ENCODE peak calls at places on chromosomes 7 and 10, in seven cellular contexts. V, R, C, X, H, E and W are unnamed samples.
A peak's percentile ranks its signal among the peaks of the same experiment; 100 is the strongest.

GRCh38 chr7:11605749-11606148 is 226.2 kb downstream of the THSD7A start:
- DNase-seq in V (no peak), R (no peak), C (no peak), X (no peak), H (no peak), E (peak; percentile 80), W (no peak)

GRCh38 chr7:155721056-155721455 is 76.6 kb downstream of the RBM33 start:
- DNase-seq in V (no peak), R (no peak), C (no peak), X (no peak), H (no peak), E (no peak), W (no peak)

GRCh38 chr7:127678947-127679346 is 27.0 kb downstream of the SND1 start:
- DNase-seq in V (no peak), R (no peak), C (no peak), X (no peak), H (no peak), E (no peak), W (no peak)

GRCh38 chr7:19090526-19090925 is 26.9 kb downstream of the TWIST1 start:
- DNase-seq in V (no peak), R (no peak), C (no peak), X (no peak), H (no peak), E (no peak), W (no peak)

GRCh38 chr10:77177161-77177560 is 460.4 kb downstream of the KCNMA1 start:
- DNase-seq in V (no peak), R (no peak), C (no peak), X (no peak), H (no peak), E (no peak), W (no peak)

GRCh38 chr10:176677-177076 is 41.4 kb downstream of the ZMYND11 start:
- DNase-seq in V (no peak), R (no peak), C (no peak), X (no peak), H (no peak), E (no peak), W (no peak)

GRCh38 chr7:77331938-77332695 is 84.0 kb downstream of the GSAP start:
- DNase-seq in V (peak; percentile 58), R (peak; percentile 79), C (no peak), X (peak; percentile 91), H (peak; percentile 82), E (peak; percentile 93), W (peak; percentile 34)

GRCh38 chr10:56586391-56586790 is 225.3 kb upstream of the ZWINT start:
- DNase-seq in V (no peak), R (no peak), C (no peak), X (no peak), H (peak; percentile 53), E (no peak), W (no peak)

GRCh38 chr10:96833220-96834001 is 1.3 kb downstream of the LCOR start:
- DNase-seq in V (peak; percentile 27), R (no peak), C (peak; percentile 70), X (no peak), H (peak; percentile 73), E (peak; percentile 48), W (no peak)

GRCh38 chr7:94655884-94656657 is at the start of gene SGCE:
- DNase-seq in V (peak; percentile 51), R (peak; percentile 88), C (peak; percentile 73), X (no peak), H (peak; percentile 89), E (peak; percentile 65), W (no peak)

GRCh38 chr10:115093286-115093775 is at the start of gene ATRNL1:
- DNase-seq in V (no peak), R (peak; percentile 79), C (peak; percentile 60), X (no peak), H (peak; percentile 64), E (no peak), W (no peak)

GRCh38 chr7:37390149-37390548 is 58.5 kb downstream of the ELMO1 start:
- DNase-seq in V (no peak), R (peak; percentile 76), C (no peak), X (no peak), H (peak; percentile 57), E (no peak), W (no peak)

GRCh38 chr10:58796242-58796641 is 283.6 kb downstream of the BICC1 start:
- DNase-seq in V (no peak), R (no peak), C (no peak), X (no peak), H (peak; percentile 65), E (no peak), W (no peak)

GRCh38 chr7:66267249-66267648 is 62.1 kb downstream of the TPST1 start:
- DNase-seq in V (no peak), R (no peak), C (no peak), X (no peak), H (no peak), E (no peak), W (no peak)

GRCh38 chr7:81714306-81714705 is 55.5 kb downstream of the HGF start:
- DNase-seq in V (no peak), R (no peak), C (no peak), X (no peak), H (no peak), E (no peak), W (no peak)

GRCh38 chr10:32982293-32982709 is 24.3 kb upstream of the ITGB1 start:
- DNase-seq in V (no peak), R (no peak), C (no peak), X (no peak), H (no peak), E (peak; percentile 62), W (no peak)

GRCh38 chr7:46603296-46603701 is 682.2 kb upstream of the IGFBP3 start:
- DNase-seq in V (no peak), R (no peak), C (peak; percentile 69), X (no peak), H (no peak), E (no peak), W (no peak)

GRCh38 chr7:156652886-156653568 is 12.5 kb downstream of the RNF32 start:
- DNase-seq in V (no peak), R (no peak), C (no peak), X (no peak), H (no peak), E (no peak), W (no peak)

GRCh38 chr7:2036786-2037185 is 196.0 kb downstream of the MAD1L1 start:
- DNase-seq in V (no peak), R (peak; percentile 71), C (peak; percentile 29), X (no peak), H (no peak), E (no peak), W (no peak)

GRCh38 chr7:32533313-32534024 is 38.2 kb downstream of the AVL9 start:
- DNase-seq in V (no peak), R (no peak), C (no peak), X (no peak), H (no peak), E (no peak), W (no peak)

GRCh38 chr10:90222372-90222771 is 521.0 kb downstream of the KIF20B start:
- DNase-seq in V (no peak), R (no peak), C (no peak), X (no peak), H (peak; percentile 7), E (peak; percentile 20), W (no peak)

GRCh38 chr10:102988404-102989314 is 70.6 kb downstream of the CNNM2 start:
- DNase-seq in V (no peak), R (no peak), C (no peak), X (no peak), H (no peak), E (no peak), W (no peak)

GRCh38 chr7:145082366-145083240 is 246.8 kb upstream of the TPK1 start:
- DNase-seq in V (no peak), R (no peak), C (no peak), X (no peak), H (peak; percentile 10), E (no peak), W (peak; percentile 55)

GRCh38 chr10:99661370-99661749 is 2.1 kb downstream of the ENTPD7 start:
- DNase-seq in V (no peak), R (no peak), C (no peak), X (no peak), H (no peak), E (peak; percentile 72), W (no peak)

GRCh38 chr10:99658622-99659030 is 683 bp upstream of the ENTPD7 start:
- DNase-seq in V (peak; percentile 74), R (peak; percentile 90), C (peak; percentile 65), X (no peak), H (peak; percentile 40), E (peak; percentile 63), W (no peak)

GRCh38 chr10:99659868-99660366 is 608 bp downstream of the ENTPD7 start:
- DNase-seq in V (no peak), R (peak; percentile 80), C (no peak), X (no peak), H (peak; percentile 30), E (peak; percentile 17), W (no peak)

GRCh38 chr10:99660662-99661369 is 1.5 kb downstream of the ENTPD7 start:
- DNase-seq in V (no peak), R (no peak), C (no peak), X (no peak), H (no peak), E (no peak), W (no peak)

GRCh38 chr10:99659031-99659867 is at the start of gene ENTPD7:
- DNase-seq in V (peak; percentile 97), R (peak; percentile 99), C (peak; percentile 95), X (peak; percentile 98), H (peak; percentile 99), E (peak; percentile 97), W (no peak)
- TF ChIP-seq POLR2AphosphoS5 in V (peak; percentile 78), R (peak; percentile 62), C (no peak), X (peak; percentile 53), H (peak; percentile 74), E (peak; percentile 66), W (peak; percentile 28)

DNA sequence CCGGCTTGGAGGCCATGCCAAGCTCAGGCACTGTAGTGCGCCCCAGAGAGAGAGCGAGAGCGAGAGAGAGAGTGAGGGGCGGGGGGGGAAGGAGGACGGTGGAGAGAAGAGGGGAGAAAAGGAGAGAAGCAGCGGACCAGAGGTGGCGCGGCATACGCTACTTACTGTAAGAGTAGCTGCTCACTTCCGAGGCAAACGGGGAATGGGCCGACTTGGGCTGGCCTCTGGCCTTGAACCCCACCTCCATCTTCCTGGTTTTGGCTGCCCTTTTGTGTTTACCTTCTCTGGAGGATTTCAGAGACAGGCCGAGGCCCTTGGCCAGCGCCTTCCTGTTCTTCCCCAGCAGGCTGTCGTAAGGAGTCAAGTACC is 66.9 kb downstream of the TNRC18 start:
- DNase-seq in V (no peak), R (no peak), C (no peak), X (no peak), H (no peak), E (no peak), W (no peak)
- H3K36me3 ChIP-seq in V (peaks cover 95% of the 10 kb centered on the region), R (peaks cover 5% of the 10 kb centered on the region), C (peaks cover 72% of the 10 kb centered on the region), X (peaks cover 37% of the 10 kb centered on the region), H (no peaks in the 10 kb centered on the region), E (no peaks in the 10 kb centered on the region), W (peaks cover 65% of the 10 kb centered on the region)

GRCh38 chr10:132746386-132746785 is 39.6 kb downstream of the NKX6-2 start:
- DNase-seq in V (no peak), R (no peak), C (no peak), X (no peak), H (no peak), E (no peak), W (no peak)
- TF ChIP-seq POLR2AphosphoS5 in V (no peak), R (no peak), C (no peak), X (no peak), H (no peak), E (no peak), W (no peak)

DNA sequence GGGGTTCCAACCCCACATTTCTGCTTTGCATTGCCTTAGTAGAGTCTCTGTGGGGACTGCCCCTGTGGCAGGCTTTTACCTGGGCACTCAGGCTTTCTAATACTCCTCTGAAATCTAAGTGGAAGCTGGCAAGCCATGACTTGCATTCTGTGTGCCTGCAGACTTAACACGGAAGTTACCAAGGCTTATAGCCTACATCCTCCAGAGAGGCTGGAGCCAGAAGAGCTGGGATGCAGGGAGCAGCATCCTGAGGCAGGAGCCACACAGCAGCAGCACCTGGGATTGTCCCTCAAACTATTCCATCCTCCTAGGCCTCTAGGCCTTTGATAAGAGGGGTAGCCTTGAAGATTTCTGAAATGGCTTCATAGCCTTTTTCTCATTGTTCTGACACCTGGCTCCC is 22.1 kb upstream of the ABCC2 start:
- DNase-seq in V (no peak), R (no peak), C (no peak), X (no peak), H (no peak), E (no peak), W (no peak)
- H3K36me3 ChIP-seq in V (peaks cover 58% of the 10 kb centered on the region), R (peaks cover 9% of the 10 kb centered on the region), C (peaks cover 50% of the 10 kb centered on the region), X (peaks cover 24% of the 10 kb centered on the region), H (peaks cover 5% of the 10 kb centered on the region), E (peaks cover 19% of the 10 kb centered on the region), W (peaks cover 6% of the 10 kb centered on the region)